ENCODE peak calls at places on chromosomes 2 and 18, in seven cellular contexts. L is transverse colon; Q is activated CD8-positive, alpha-beta T cell treated with anti-CD3 and anti-CD28 coated beads for 36 hours; W is activated B cell treated with CpG ODN at 0.5 μM for 24 hours; V is heart right ventricle; X is nephron progenitor cell; U is cardiac fibroblast. P is an unnamed sample.

GRCh38 chr2:69482471-69482870 is 45.2 kb upstream of the NFU1 start:
- DNase-seq in Q (no peak), W (no peak), U (no peak), L (no peak), X (no peak), V (no peak), P (no peak)

GRCh38 chr2:158182681-158183350 is 81.1 kb downstream of the UPP2 start:
- DNase-seq in U (no peak), L (no peak), V (no peak), W (no peak), Q (no peak), X (no peak), P (no peak)

GRCh38 chr2:127661072-127661618 is 14.2 kb downstream of the LIMS2 start:
- DNase-seq in Q (no peak), L (peak; percentile 4), X (no peak), U (peak; percentile 84), V (no peak), W (peak; percentile 12), P (no peak)

GRCh38 chr2:211745295-211746097 is 793.1 kb downstream of the ERBB4 start:
- DNase-seq in U (peak; percentile 71), L (peak; percentile 29), W (no peak), Q (peak; percentile 29), V (peak; percentile 32), X (peak; percentile 45), P (peak; percentile 20)

GRCh38 chr2:11976090-11976489 is 229.7 kb downstream of the LPIN1 start:
- DNase-seq in V (no peak), X (no peak), U (no peak), L (no peak), W (no peak), Q (no peak), P (no peak)

GRCh38 chr2:38540580-38541290 is 62.0 kb downstream of the HNRNPLL start:
- DNase-seq in V (no peak), X (no peak), W (no peak), U (peak; percentile 16), Q (no peak), L (peak; percentile 55), P (no peak)

GRCh38 chr2:176182671-176183070 is 5.8 kb upstream of the HOXD1 start:
- DNase-seq in W (no peak), L (no peak), V (no peak), Q (no peak), U (no peak), X (no peak), P (no peak)

GRCh38 chr2:130915149-130915548 is 78.4 kb downstream of the ARHGEF4 start:
- DNase-seq in Q (no peak), X (no peak), W (no peak), V (no peak), L (no peak), U (no peak), P (no peak)

GRCh38 chr2:144770616-144771230 is 250.8 kb upstream of the ZEB2 start:
- DNase-seq in V (no peak), Q (no peak), U (no peak), L (no peak), X (no peak), W (no peak), P (no peak)

GRCh38 chr2:201129044-201129505 is 13.1 kb downstream of the CFLAR start:
- DNase-seq in W (no peak), Q (peak; percentile 68), U (peak; percentile 70), X (no peak), L (peak; percentile 70), V (no peak), P (no peak)

GRCh38 chr18:56967032-56967431 is 179.9 kb upstream of the BOD1L2 start:
- DNase-seq in U (no peak), X (no peak), L (no peak), Q (no peak), W (no peak), V (no peak), P (no peak)

GRCh38 chr2:132522901-132523300 is 106.3 kb downstream of the GPR39 start:
- DNase-seq in V (no peak), Q (no peak), U (no peak), W (no peak), X (no peak), L (no peak), P (no peak)

GRCh38 chr2:72141881-72142742 is 5.5 kb downstream of the CYP26B1 start:
- DNase-seq in W (no peak), U (no peak), L (no peak), X (no peak), Q (no peak), V (no peak), P (no peak)

GRCh38 chr2:189437931-189438330 is 3.3 kb upstream of the WDR75 start:
- DNase-seq in U (no peak), Q (no peak), V (no peak), L (no peak), X (no peak), W (no peak), P (no peak)

GRCh38 chr2:8679827-8680731 is 1.8 kb upstream of the ID2 start:
- DNase-seq in U (peak; percentile 59), L (peak; percentile 70), V (peak; percentile 66), W (no peak), Q (no peak), X (peak; percentile 31), P (no peak)

GRCh38 chr2:180012523-180012922 is 5.4 kb upstream of the CWC22 start:
- DNase-seq in Q (no peak), L (no peak), U (peak; percentile 59), X (no peak), V (no peak), W (no peak), P (no peak)

GRCh38 chr18:56711706-56712445 is 60.7 kb downstream of the WDR7 start:
- DNase-seq in W (no peak), Q (no peak), X (no peak), L (no peak), U (no peak), V (no peak), P (no peak)

GRCh38 chr2:42906557-42907380 is 114.4 kb upstream of the HAAO start:
- DNase-seq in W (no peak), L (peak; percentile 55), X (peak; percentile 38), U (peak; percentile 60), Q (no peak), V (peak; percentile 48), P (no peak)

GRCh38 chr2:14633451-14634211 is 1.1 kb downstream of the LRATD1 start:
- DNase-seq in L (peak; percentile 18), V (no peak), W (no peak), U (no peak), X (peak; percentile 31), Q (no peak), P (peak; percentile 24)

GRCh38 chr18:35201502-35201901 is 39.3 kb upstream of the ZNF397 start:
- DNase-seq in L (no peak), Q (no peak), W (no peak), V (no peak), X (no peak), U (no peak), P (no peak)

GRCh38 chr2:32425719-32426141 is 68.9 kb downstream of the BIRC6 start:
- DNase-seq in L (no peak), W (no peak), Q (no peak), U (peak; percentile 35), V (no peak), X (no peak), P (no peak)

GRCh38 chr2:28096421-28096820 is 205.9 kb downstream of the BABAM2 start:
- DNase-seq in V (no peak), X (no peak), L (no peak), W (no peak), U (peak; percentile 38), Q (no peak), P (no peak)

GRCh38 chr2:106165064-106165463 is 29.0 kb downstream of the UXS1 start:
- DNase-seq in X (no peak), U (no peak), W (no peak), Q (peak; percentile 56), L (no peak), V (no peak), P (no peak)

GRCh38 chr2:120108749-120109148 is 95.9 kb downstream of the EPB41L5 start:
- DNase-seq in V (no peak), X (no peak), W (no peak), L (no peak), U (no peak), Q (no peak), P (no peak)

GRCh38 chr2:150846691-150847090 is 359.2 kb upstream of the RND3 start:
- DNase-seq in V (no peak), W (no peak), X (no peak), Q (no peak), L (no peak), U (no peak), P (no peak)

GRCh38 chr2:48017136-48017535 is 110.8 kb upstream of the FBXO11 start:
- DNase-seq in V (no peak), L (no peak), X (no peak), U (no peak), Q (no peak), W (no peak), P (no peak)

GRCh38 chr2:48018480-48018879 is 112.2 kb upstream of the FBXO11 start:
- DNase-seq in L (no peak), Q (no peak), V (no peak), W (no peak), U (no peak), X (no peak), P (no peak)

DNA sequence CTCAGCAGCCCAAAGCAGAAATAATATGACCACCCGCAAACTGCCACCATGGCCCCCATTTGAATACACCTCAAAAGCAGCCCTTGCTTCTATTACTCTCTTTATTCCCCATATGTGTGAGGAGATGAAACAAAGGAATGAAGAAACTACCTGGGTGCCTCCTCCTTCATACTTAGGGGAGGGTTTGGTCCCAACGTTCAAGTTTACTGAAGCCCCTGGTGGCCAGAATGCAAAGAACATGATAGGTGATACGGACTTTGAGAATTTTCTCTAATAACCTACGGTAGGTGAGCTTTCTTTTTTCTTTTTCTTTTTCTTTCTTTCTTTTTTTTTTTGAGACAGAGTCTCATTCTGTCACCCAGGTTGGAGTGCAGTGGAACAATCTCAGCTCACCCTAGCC is 110.3 kb upstream of the FBXO11 start:
- DNase-seq in V (no peak), U (no peak), W (no peak), Q (no peak), L (no peak), X (no peak), P (no peak)
- TF ChIP-seq CTCF in V (no peak), U (peak; percentile 31), W (no peak), Q (no peak), L (peak; percentile 13), X (peak; percentile 38), P (peak; percentile 43)

GRCh38 chr2:97011977-97012569 is 25.7 kb upstream of the FAM178B start:
- DNase-seq in Q (peak; percentile 35), V (peak; percentile 23), U (peak; percentile 82), L (no peak), X (no peak), W (no peak), P (no peak)
- TF ChIP-seq CTCF in Q (peak; percentile 61), V (peak; percentile 50), U (peak; percentile 29), L (peak; percentile 21), X (peak; percentile 22), W (no peak), P (peak; percentile 53)

DNA sequence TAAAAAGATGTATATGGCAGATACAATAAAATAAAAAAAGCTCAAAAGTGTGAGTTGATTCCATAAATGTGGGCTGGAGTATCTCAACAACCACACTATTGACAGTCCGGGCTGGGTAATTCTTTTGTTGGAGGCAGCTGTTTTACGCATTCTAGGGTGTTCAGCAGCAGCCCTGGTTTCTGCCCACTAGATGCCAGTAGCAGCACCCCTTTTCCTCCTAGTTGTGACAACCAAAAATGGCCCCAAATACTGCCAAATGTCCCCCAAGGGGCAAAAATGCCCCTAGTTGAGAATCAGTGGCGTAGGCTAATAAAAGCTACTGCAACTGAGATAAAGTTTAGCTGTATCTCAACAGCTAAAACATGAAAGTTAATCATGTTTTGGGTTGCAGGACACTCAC is 44.7 kb downstream of the CHMP3 start:
- DNase-seq in Q (peak; percentile 52), X (no peak), U (peak; percentile 42), L (peak; percentile 16), W (no peak), V (peak; percentile 36), P (no peak)
- TF ChIP-seq CTCF in Q (peak; percentile 50), X (no peak), U (peak; percentile 49), L (peak; percentile 30), W (no peak), V (peak; percentile 47), P (peak; percentile 34)

GRCh38 chr2:235314371-235314915 is 179.4 kb upstream of the AGAP1 start:
- DNase-seq in V (no peak), X (no peak), U (no peak), W (no peak), L (no peak), Q (no peak), P (no peak)
- TF ChIP-seq CTCF in V (no peak), X (no peak), U (no peak), W (no peak), L (no peak), Q (no peak), P (no peak)

P was measured in progenitor cell of endocrine pancreas.